ENCODE peak calls at places on chromosome 11, in four cellular contexts. One of them, this sample, is unnamed.

GRCh38 chr11:74325649-74326645 is 14.5 kb upstream of the P4HA3 start:
- DNase-seq in endodermal cell: no peak
- DNase-seq in right cardiac atrium: peak; percentile 93
- DNase-seq in SK-N-SH: no peak
- DNase-seq in this sample: no peak

GRCh38 chr11:130904380-130904779 is 11.9 kb downstream of the SNX19 start:
- DNase-seq in endodermal cell: no peak
- DNase-seq in right cardiac atrium: no peak
- DNase-seq in SK-N-SH: peak; percentile 14
- DNase-seq in this sample: no peak

GRCh38 chr11:133782116-133782725 is 63.1 kb downstream of the SPATA19 start:
- DNase-seq in endodermal cell: no peak
- DNase-seq in right cardiac atrium: peak; percentile 44
- DNase-seq in SK-N-SH: no peak
- DNase-seq in this sample: no peak

GRCh38 chr11:70348608-70349007 is 49.7 kb upstream of the CTTN start:
- DNase-seq in endodermal cell: no peak
- DNase-seq in right cardiac atrium: no peak
- DNase-seq in SK-N-SH: no peak
- DNase-seq in this sample: no peak

GRCh38 chr11:44623716-44624491 is 58.4 kb downstream of the CD82 start:
- DNase-seq in endodermal cell: peak; percentile 40
- DNase-seq in right cardiac atrium: peak; percentile 60
- DNase-seq in SK-N-SH: no peak
- DNase-seq in this sample: no peak

GRCh38 chr11:3341298-3341697 is 37.6 kb downstream of the ZNF195 start:
- DNase-seq in endodermal cell: peak; percentile 94
- DNase-seq in right cardiac atrium: no peak
- DNase-seq in SK-N-SH: peak; percentile 65
- DNase-seq in this sample: no peak

GRCh38 chr11:17076517-17077239 is 789 bp downstream of the RPS13 start:
- DNase-seq in endodermal cell: no peak
- DNase-seq in right cardiac atrium: no peak
- DNase-seq in SK-N-SH: no peak
- DNase-seq in this sample: no peak

GRCh38 chr11:20388096-20389055 is 860 bp downstream of the PRMT3 start:
- DNase-seq in endodermal cell: no peak
- DNase-seq in right cardiac atrium: no peak
- DNase-seq in SK-N-SH: no peak
- DNase-seq in this sample: no peak

GRCh38 chr11:90476442-90477007 is 253.7 kb upstream of the CHORDC1 start:
- DNase-seq in endodermal cell: peak; percentile 77
- DNase-seq in right cardiac atrium: peak; percentile 15
- DNase-seq in SK-N-SH: peak; percentile 2
- DNase-seq in this sample: no peak

GRCh38 chr11:2510626-2511402 is 66.0 kb downstream of the KCNQ1 start:
- DNase-seq in endodermal cell: no peak
- DNase-seq in right cardiac atrium: peak; percentile 39
- DNase-seq in SK-N-SH: peak; percentile 50
- DNase-seq in this sample: no peak

GRCh38 chr11:17898071-17898470 is 114.8 kb downstream of the SERGEF start:
- DNase-seq in endodermal cell: no peak
- DNase-seq in right cardiac atrium: no peak
- DNase-seq in SK-N-SH: no peak
- DNase-seq in this sample: no peak

GRCh38 chr11:77467993-77468392 is 5.9 kb downstream of the PAK1 start:
- DNase-seq in endodermal cell: no peak
- DNase-seq in right cardiac atrium: no peak
- DNase-seq in SK-N-SH: no peak
- DNase-seq in this sample: no peak

GRCh38 chr11:4839851-4840549 is 9.0 kb downstream of the OR51S1 start:
- DNase-seq in endodermal cell: peak; percentile 61
- DNase-seq in right cardiac atrium: no peak
- DNase-seq in SK-N-SH: no peak
- DNase-seq in this sample: no peak

GRCh38 chr11:115083129-115083823 is 404.9 kb downstream of the NXPE2 start:
- DNase-seq in endodermal cell: no peak
- DNase-seq in right cardiac atrium: no peak
- DNase-seq in SK-N-SH: no peak
- DNase-seq in this sample: no peak

GRCh38 chr11:29282088-29282487 is 734.7 kb downstream of the KCNA4 start:
- DNase-seq in endodermal cell: no peak
- DNase-seq in right cardiac atrium: no peak
- DNase-seq in SK-N-SH: no peak
- DNase-seq in this sample: no peak

GRCh38 chr11:106466441-106467190 is 389.2 kb downstream of the AASDHPPT start:
- DNase-seq in endodermal cell: no peak
- DNase-seq in right cardiac atrium: no peak
- DNase-seq in SK-N-SH: no peak
- DNase-seq in this sample: no peak

DNA sequence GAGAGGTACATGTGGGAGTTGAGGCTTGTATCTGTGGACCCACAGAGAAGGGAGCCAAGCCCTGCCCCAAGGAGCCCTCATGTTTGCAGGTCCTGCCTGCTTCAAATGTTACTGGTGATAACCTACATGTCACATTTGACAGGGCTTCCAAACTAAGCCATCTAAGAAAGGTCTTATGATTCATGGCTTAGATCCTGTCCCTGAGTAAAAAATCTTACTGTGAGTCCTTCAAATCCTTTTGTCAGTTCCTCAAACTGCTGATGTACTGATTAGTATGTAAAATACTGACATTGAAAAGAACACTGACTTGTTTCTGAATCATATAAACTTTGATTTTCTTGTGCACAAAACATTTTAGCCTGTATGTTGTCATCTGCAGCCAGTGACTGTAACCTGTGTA is 1.0 kb upstream of the PANX1 start:
- DNase-seq in endodermal cell: no peak
- DNase-seq in right cardiac atrium: no peak
- DNase-seq in SK-N-SH: no peak
- DNase-seq in this sample: no peak
- H3K27ac ChIP-seq in endodermal cell: no peak overlapping the region
- H3K27ac ChIP-seq in right cardiac atrium: no peak overlapping the region
- H3K27ac ChIP-seq in SK-N-SH: peak overlapping the region; percentile 89
- H3K27ac ChIP-seq in this sample: no peak overlapping the region

GRCh38 chr11:12147827-12148226 is 37.4 kb downstream of the MICAL2 start:
- DNase-seq in endodermal cell: no peak
- DNase-seq in right cardiac atrium: no peak
- DNase-seq in SK-N-SH: no peak
- DNase-seq in this sample: no peak

GRCh38 chr11:12149672-12150225 is 39.4 kb downstream of the MICAL2 start:
- DNase-seq in endodermal cell: no peak
- DNase-seq in right cardiac atrium: no peak
- DNase-seq in SK-N-SH: no peak
- DNase-seq in this sample: no peak

GRCh38 chr11:12148466-12148865 is 38.1 kb downstream of the MICAL2 start:
- DNase-seq in endodermal cell: no peak
- DNase-seq in right cardiac atrium: no peak
- DNase-seq in SK-N-SH: no peak
- DNase-seq in this sample: no peak

GRCh38 chr11:12148882-12149281 is 38.5 kb downstream of the MICAL2 start:
- DNase-seq in endodermal cell: no peak
- DNase-seq in right cardiac atrium: no peak
- DNase-seq in SK-N-SH: no peak
- DNase-seq in this sample: no peak

DNA sequence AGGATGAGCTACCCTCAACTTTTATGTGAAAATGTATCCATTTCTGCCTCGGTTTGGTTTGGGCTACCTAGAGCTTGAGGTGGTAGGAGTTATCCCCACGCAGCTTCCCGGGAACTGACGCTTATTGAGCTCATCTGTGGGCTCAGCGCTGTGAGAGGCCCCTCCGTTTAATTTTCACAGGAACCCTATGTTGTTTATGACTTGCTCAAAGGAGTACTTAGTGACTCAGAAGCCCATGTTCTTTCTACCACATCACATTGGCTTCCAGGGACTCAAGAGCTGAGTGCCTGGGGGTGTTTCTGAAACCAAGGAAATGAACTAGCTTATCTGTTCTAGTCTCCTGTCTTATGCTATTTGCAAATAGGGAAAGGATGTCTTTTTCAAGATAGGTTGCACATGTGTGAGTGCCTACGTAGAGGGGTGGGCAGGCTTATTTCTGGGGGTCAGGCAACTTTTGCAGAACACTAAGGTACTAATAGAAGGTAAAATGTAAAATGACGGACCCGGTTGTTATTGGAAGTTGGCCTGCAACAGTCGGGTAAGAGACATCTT is 40.5 kb downstream of the MICAL2 start:
- DNase-seq in endodermal cell: no peak
- DNase-seq in right cardiac atrium: no peak
- DNase-seq in SK-N-SH: no peak
- DNase-seq in this sample: no peak
- H3K27ac ChIP-seq in endodermal cell: no peak overlapping the region
- H3K27ac ChIP-seq in right cardiac atrium: no peak overlapping the region
- H3K27ac ChIP-seq in SK-N-SH: peak overlapping the region; percentile 43
- H3K27ac ChIP-seq in this sample: no peak overlapping the region

DNA sequence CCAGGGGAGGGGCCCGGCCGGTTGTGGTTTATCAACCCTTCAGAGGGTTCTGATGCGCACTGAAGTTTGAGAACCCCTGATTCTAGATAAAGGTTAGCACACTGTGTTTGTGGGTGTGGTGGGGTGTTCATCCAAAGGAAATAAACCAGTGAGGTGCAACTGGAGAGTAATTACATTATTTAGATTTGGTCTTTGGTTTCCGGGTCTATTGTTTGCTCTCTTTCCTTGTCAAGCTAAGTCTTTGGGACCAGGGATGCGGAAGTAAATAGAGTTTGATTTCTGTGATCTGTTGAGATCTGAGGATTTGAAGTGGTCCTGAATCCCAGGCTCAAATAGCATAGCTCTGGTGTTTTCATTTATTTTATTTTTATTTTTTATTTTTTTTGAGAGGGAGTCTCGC is 50.5 kb upstream of the CLMP start:
- DNase-seq in endodermal cell: no peak
- DNase-seq in right cardiac atrium: no peak
- DNase-seq in SK-N-SH: no peak
- DNase-seq in this sample: no peak
- H3K27ac ChIP-seq in endodermal cell: no peak overlapping the region
- H3K27ac ChIP-seq in right cardiac atrium: no peak overlapping the region
- H3K27ac ChIP-seq in SK-N-SH: no peak overlapping the region
- H3K27ac ChIP-seq in this sample: no peak overlapping the region

DNA sequence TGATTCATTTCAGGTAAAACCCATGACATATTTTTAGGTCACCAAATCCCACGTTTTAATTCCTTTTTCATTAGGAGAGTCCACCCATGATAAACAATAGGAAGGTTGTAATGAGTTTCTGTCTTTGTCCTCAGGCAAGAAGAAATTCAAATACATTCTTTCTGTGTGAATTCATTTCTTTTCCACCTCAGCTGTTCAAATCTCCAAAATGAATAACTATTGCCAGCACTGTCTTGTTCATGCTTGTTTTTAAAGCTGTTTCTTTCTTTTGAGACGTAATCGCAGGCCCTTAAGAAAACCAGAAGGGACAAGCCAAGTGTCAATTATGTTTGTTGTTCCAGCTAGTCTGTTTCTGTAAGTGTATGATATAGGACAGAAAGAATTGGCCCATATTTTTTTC is 20.3 kb downstream of the MMP27 start:
- DNase-seq in endodermal cell: no peak
- DNase-seq in right cardiac atrium: no peak
- DNase-seq in SK-N-SH: no peak
- DNase-seq in this sample: no peak
- H3K27ac ChIP-seq in endodermal cell: no peak overlapping the region
- H3K27ac ChIP-seq in right cardiac atrium: no peak overlapping the region
- H3K27ac ChIP-seq in SK-N-SH: no peak overlapping the region
- H3K27ac ChIP-seq in this sample: no peak overlapping the region

DNA sequence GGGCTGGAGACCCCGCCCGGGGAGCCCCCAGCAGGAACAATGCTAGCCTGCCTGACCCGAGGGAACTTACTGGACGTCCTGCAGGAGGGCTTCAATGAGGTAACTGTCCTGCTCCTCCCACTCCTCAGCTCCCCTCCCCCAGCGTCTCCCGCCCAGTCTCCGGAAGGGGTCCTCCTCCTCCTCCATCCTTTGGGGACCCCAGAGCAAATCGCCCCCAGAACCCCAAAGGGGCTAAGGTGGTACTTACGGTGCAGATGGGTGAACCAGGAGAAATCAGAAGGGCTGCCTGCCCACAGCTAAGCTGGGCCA is 272 bp downstream of the DIXDC1 start:
- DNase-seq in endodermal cell: no peak
- DNase-seq in right cardiac atrium: no peak
- DNase-seq in SK-N-SH: no peak
- DNase-seq in this sample: no peak
- H3K27ac ChIP-seq in endodermal cell: peak overlapping the region; percentile 87
- H3K27ac ChIP-seq in right cardiac atrium: peak overlapping the region; percentile 26
- H3K27ac ChIP-seq in SK-N-SH: peak overlapping the region; percentile 92
- H3K27ac ChIP-seq in this sample: peak overlapping the region; percentile 93

DNA sequence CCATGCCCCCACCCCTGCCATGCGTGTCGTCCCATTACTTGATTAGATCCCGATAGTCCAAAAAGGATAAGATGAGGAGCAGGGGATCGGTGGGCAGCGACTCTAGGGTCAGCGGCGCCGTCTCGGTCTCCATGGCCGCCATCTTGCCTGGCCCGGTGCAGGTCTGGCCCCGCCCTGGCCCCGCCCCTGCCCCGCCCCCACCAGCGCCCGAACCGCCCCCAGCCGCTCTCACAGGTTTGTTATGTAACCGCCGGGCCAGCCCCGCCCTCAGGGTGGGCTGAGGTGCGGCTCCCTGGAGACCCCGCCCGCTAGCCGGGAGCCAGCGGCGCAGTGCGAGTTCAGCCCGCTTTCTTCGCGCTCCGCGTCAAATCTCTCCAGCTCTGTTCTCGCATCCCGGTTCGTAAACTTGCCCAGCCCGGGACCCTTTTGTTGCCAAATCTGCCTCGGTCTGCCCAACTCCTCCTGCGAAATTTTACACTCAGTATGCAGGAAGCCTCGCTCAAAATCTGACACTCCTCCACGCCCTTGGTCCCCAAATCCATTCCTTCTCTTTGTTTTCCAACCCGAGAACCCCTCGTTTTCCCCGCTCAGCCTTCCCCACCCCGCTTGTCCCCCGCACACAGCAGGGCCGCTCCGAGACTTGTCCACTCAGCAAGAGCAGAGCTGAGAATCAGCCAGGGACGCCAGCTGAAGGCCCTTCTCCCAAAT is at the start of gene FBXO3:
- DNase-seq in endodermal cell: peak; percentile 97
- DNase-seq in right cardiac atrium: peak; percentile 95
- DNase-seq in SK-N-SH: peak; percentile 98
- DNase-seq in this sample: peak; percentile 69
- H3K27ac ChIP-seq in endodermal cell: no peak within 1 kb of the TSS
- H3K27ac ChIP-seq in right cardiac atrium: peak within 1 kb of the TSS; percentile 91
- H3K27ac ChIP-seq in SK-N-SH: peak within 1 kb of the TSS; percentile 59
- H3K27ac ChIP-seq in this sample: peak within 1 kb of the TSS; percentile 78

GRCh38 chr11:68936358-68936636 is 32.6 kb downstream of the IGHMBP2 start:
- DNase-seq in endodermal cell: no peak
- DNase-seq in right cardiac atrium: no peak
- DNase-seq in SK-N-SH: no peak
- DNase-seq in this sample: no peak
- H3K27ac ChIP-seq in endodermal cell: no peak overlapping the region
- H3K27ac ChIP-seq in right cardiac atrium: no peak overlapping the region
- H3K27ac ChIP-seq in SK-N-SH: no peak overlapping the region
- H3K27ac ChIP-seq in this sample: no peak overlapping the region

GRCh38 chr11:86275493-86276370 is 26.3 kb upstream of the HIKESHI start:
- DNase-seq in endodermal cell: no peak
- DNase-seq in right cardiac atrium: no peak
- DNase-seq in SK-N-SH: no peak
- DNase-seq in this sample: no peak
- H3K27ac ChIP-seq in endodermal cell: no peak overlapping the region
- H3K27ac ChIP-seq in right cardiac atrium: no peak overlapping the region
- H3K27ac ChIP-seq in SK-N-SH: no peak overlapping the region
- H3K27ac ChIP-seq in this sample: no peak overlapping the region